ENCODE peak calls at places on chromosomes 16 and 17, in eight cellular contexts. U is C1 segment of cervical spinal cord; B is stimulated activated CD8-positive, alpha-beta memory T cell treated with anti-CD3 and anti-CD28 coated beads, Interleukin-12 subunit alpha, Interleukin-12 subunit beta, amount 100 ng/mL, for 4 hours; K is stimulated activated CD4-positive, alpha-beta T cell treated with anti-CD3 and anti-CD28 coated beads, Interleukin-4, amount 100 ng/mL, for 48 hours; P is HCEC 1CT; G is cardiac fibroblast; S is NCI-H1105; J is mesenchymal stem cell. N is an unnamed sample.

GRCh38 chr16:30434852-30435251 is 5.0 kb upstream of the DCTPP1 start:
- DNase-seq in P (no peak), J (no peak), U (no peak), K (peak), S (no peak), B (no peak), G (no peak), N (no peak)

GRCh38 chr16:13907431-13907830 is 12.5 kb upstream of the ERCC4 start:
- DNase-seq in B (no peak), G (no peak), S (no peak), P (no peak), K (no peak), J (no peak), U (no peak), N (no peak)

GRCh38 chr17:77308768-77309726 is 168.3 kb downstream of the SEC14L1 start:
- DNase-seq in P (peak), S (no peak), B (no peak), U (no peak), G (peak), J (peak), K (no peak), N (peak)

GRCh38 chr16:56606688-56607618 is 1.4 kb upstream of the MT2A start:
- DNase-seq in G (peak), B (no peak), U (peak), S (no peak), K (no peak), P (peak), J (peak), N (peak)

GRCh38 chr16:6929868-6930267 is 402.8 kb upstream of the RBFOX1 start:
- DNase-seq in B (no peak), S (no peak), P (no peak), U (no peak), J (no peak), K (no peak), G (no peak), N (no peak)

GRCh38 chr17:21369395-21369794 is 6.8 kb upstream of the KCNJ12 start:
- DNase-seq in J (no peak), K (no peak), P (no peak), S (no peak), U (no peak), B (no peak), G (no peak), N (no peak)

GRCh38 chr16:3951861-3952332 is 71.4 kb upstream of the CREBBP start:
- DNase-seq in S (no peak), U (no peak), K (no peak), J (no peak), P (no peak), B (no peak), G (peak), N (no peak)

GRCh38 chr16:8867483-8868271 is 1.1 kb downstream of the CARHSP1 start:
- DNase-seq in K (no peak), J (peak), P (no peak), U (no peak), B (no peak), S (peak), G (no peak), N (no peak)

GRCh38 chr16:4718466-4718865 is 15.6 kb downstream of the ANKS3 start:
- DNase-seq in P (no peak), G (no peak), B (no peak), S (no peak), U (no peak), K (no peak), J (no peak), N (no peak)

GRCh38 chr17:72488542-72489272 is 367.9 kb downstream of the SOX9 start:
- DNase-seq in P (no peak), G (no peak), U (no peak), S (peak), B (no peak), J (no peak), K (no peak), N (no peak)

GRCh38 chr17:79176792-79177601 is 102.4 kb downstream of the ENGASE start:
- DNase-seq in U (no peak), P (no peak), J (no peak), S (no peak), G (no peak), K (no peak), B (no peak), N (no peak)

GRCh38 chr17:17985153-17985552 is 12.5 kb downstream of the DRC3 start:
- DNase-seq in J (no peak), U (no peak), B (no peak), P (no peak), S (no peak), K (no peak), G (no peak), N (no peak)

GRCh38 chr17:57077000-57077399 is 8.0 kb upstream of the AKAP1 start:
- DNase-seq in U (no peak), G (no peak), B (no peak), S (no peak), P (no peak), K (no peak), J (no peak), N (no peak)

GRCh38 chr16:83738926-83739503 is 68.8 kb upstream of the HSBP1 start:
- DNase-seq in P (no peak), B (no peak), S (no peak), K (no peak), U (no peak), J (no peak), G (no peak), N (peak)

GRCh38 chr17:42924891-42925290 is 24.3 kb downstream of the G6PC1 start:
- DNase-seq in K (no peak), G (no peak), J (no peak), S (no peak), B (no peak), U (no peak), P (no peak), N (no peak)

GRCh38 chr16:15598648-15599190 is 44.2 kb downstream of the MARF1 start:
- DNase-seq in B (no peak), P (no peak), K (no peak), J (no peak), S (no peak), G (no peak), U (no peak), N (no peak)

GRCh38 chr17:50805486-50805885 is 29.9 kb upstream of the WFIKKN2 start:
- DNase-seq in G (no peak), S (no peak), K (no peak), J (no peak), P (no peak), U (no peak), B (no peak), N (no peak)

GRCh38 chr17:27690882-27691281 is 59.9 kb downstream of the LGALS9 start:
- DNase-seq in J (no peak), P (no peak), U (no peak), B (no peak), G (no peak), K (no peak), S (no peak), N (no peak)

GRCh38 chr17:6455321-6455705 is 11.1 kb downstream of the PIMREG start:
- DNase-seq in K (no peak), U (no peak), J (no peak), P (no peak), B (no peak), S (no peak), G (no peak), N (peak)

N was measured in amniotic epithelial cell.